ENCODE peak calls at places on chromosome 4, in seven cellular contexts. R, C, Q, L, N, K and Y are unnamed samples.

GRCh38 chr4:127708985-127709384 is 21.2 kb upstream of the SLC25A31 start:
- DNase-seq in R (peak), C (peak), Q (peak), L (no peak), N (no peak), K (no peak), Y (no peak)

GRCh38 chr4:42555828-42556227 is 101.1 kb downstream of the ATP8A1 start:
- DNase-seq in R (no peak), C (peak), Q (peak), L (no peak), N (no peak), K (no peak), Y (no peak)

GRCh38 chr4:16685536-16685935 is 212.9 kb downstream of the LDB2 start:
- DNase-seq in R (no peak), C (peak), Q (no peak), L (no peak), N (no peak), K (no peak), Y (no peak)

GRCh38 chr4:96776922-96777510 is 937.1 kb downstream of the PDHA2 start:
- DNase-seq in R (peak), C (no peak), Q (no peak), L (no peak), N (no peak), K (no peak), Y (no peak)

GRCh38 chr4:15729910-15730533 is 27.2 kb downstream of the BST1 start:
- DNase-seq in R (peak), C (peak), Q (peak), L (peak), N (no peak), K (no peak), Y (no peak)

GRCh38 chr4:153564630-153565525 is 98.7 kb downstream of the TMEM131L start:
- DNase-seq in R (peak), C (peak), Q (no peak), L (no peak), N (no peak), K (no peak), Y (no peak)

GRCh38 chr4:3513807-3514206 is 18.4 kb downstream of the LRPAP1 start:
- DNase-seq in R (no peak), C (no peak), Q (no peak), L (no peak), N (no peak), K (no peak), Y (peak)

GRCh38 chr4:111530446-111530845 is 614.8 kb upstream of the FAM241A start:
- DNase-seq in R (no peak), C (no peak), Q (no peak), L (no peak), N (no peak), K (no peak), Y (no peak)

GRCh38 chr4:87122252-87122651 is 98.2 kb downstream of the KLHL8 start:
- DNase-seq in R (no peak), C (no peak), Q (peak), L (no peak), N (no peak), K (no peak), Y (no peak)

GRCh38 chr4:25818293-25819240 is 44.2 kb downstream of the SEL1L3 start:
- DNase-seq in R (no peak), C (peak), Q (no peak), L (no peak), N (no peak), K (no peak), Y (no peak)

GRCh38 chr4:39892988-39893692 is 84.6 kb downstream of the PDS5A start:
- DNase-seq in R (no peak), C (no peak), Q (no peak), L (no peak), N (no peak), K (no peak), Y (no peak)